ENCODE peak calls at places on chromosomes 4 and X, in four cellular contexts. T, I, K and U are unnamed samples.

GRCh38 chr4:104451573-104451972 is 43.1 kb downstream of the CXXC4 start:
- DNase-seq in T (no peak), K (no peak), I (no peak), U (no peak)

GRCh38 chr4:168408620-168409019 is 71.7 kb downstream of the DDX60L start:
- DNase-seq in K (no peak), T (peak; percentile 98), I (peak; percentile 53), U (no peak)

GRCh38 chr4:99149620-99150019 is 5.5 kb upstream of the ADH4 start:
- DNase-seq in I (no peak), T (no peak), K (no peak), U (no peak)

GRCh38 chrX:72305286-72306084 is at the start of gene CITED1:
- DNase-seq in K (peak; percentile 15), I (no peak), T (no peak), U (peak; percentile 48)

GRCh38 chr4:69748176-69748575 is 12.2 kb downstream of the SULT1B1 start:
- DNase-seq in I (no peak), T (no peak), K (no peak), U (no peak)

GRCh38 chr4:109389367-109390118 is 44.1 kb upstream of the SEC24B start:
- DNase-seq in I (no peak), T (no peak), K (no peak), U (no peak)

GRCh38 chr4:25703731-25704388 is 48.2 kb downstream of the SLC34A2 start:
- DNase-seq in K (no peak), T (peak; percentile 35), I (no peak), U (no peak)

GRCh38 chrX:31099536-31100090 is 27.8 kb upstream of the FTHL17 start:
- DNase-seq in I (no peak), T (no peak), K (no peak), U (no peak)

GRCh38 chr4:20192754-20193521 is 58.8 kb upstream of the SLIT2 start:
- DNase-seq in K (no peak), I (no peak), T (peak; percentile 59), U (no peak)

GRCh38 chrX:30657542-30658238 is 4.5 kb downstream of the GK start:
- DNase-seq in K (no peak), I (no peak), T (peak; percentile 69), U (peak; percentile 52)

GRCh38 chrX:149493567-149494562 is 11.2 kb downstream of the IDS start:
- DNase-seq in I (peak; percentile 18), T (no peak), K (no peak), U (no peak)

GRCh38 chr4:112214397-112215264 is 17.0 kb upstream of the AP1AR start:
- DNase-seq in K (peak; percentile 46), T (peak; percentile 27), I (no peak), U (no peak)

GRCh38 chrX:57674861-57675260 is 5.2 kb downstream of the NLRP2B start:
- DNase-seq in I (no peak), K (no peak), T (no peak), U (no peak)

GRCh38 chrX:12118134-12118533 is 20.1 kb upstream of the FRMPD4 start:
- DNase-seq in I (no peak), K (no peak), T (peak; percentile 35), U (no peak)

GRCh38 chrX:78923198-78924015 is 21.8 kb upstream of the P2RY10 start:
- DNase-seq in T (no peak), I (no peak), K (no peak), U (no peak)

GRCh38 chrX:152824841-152825374 is 5.6 kb downstream of the CETN2 start:
- DNase-seq in I (no peak), K (no peak), T (peak; percentile 41), U (no peak)

GRCh38 chr4:136934601-136935000 is 597.7 kb downstream of the PCDH18 start:
- DNase-seq in T (no peak), I (no peak), K (no peak), U (no peak)

GRCh38 chr4:40912455-40913055 is 162.8 kb downstream of the NSUN7 start:
- DNase-seq in K (no peak), I (no peak), T (peak; percentile 71), U (no peak)

GRCh38 chr4:40909363-40909876 is 159.7 kb downstream of the NSUN7 start:
- DNase-seq in T (peak; percentile 82), I (no peak), K (no peak), U (no peak)

GRCh38 chr4:40910706-40911105 is 161.0 kb downstream of the NSUN7 start:
- DNase-seq in T (peak; percentile 49), I (no peak), K (no peak), U (no peak)

GRCh38 chr4:40908702-40909362 is 159.1 kb downstream of the NSUN7 start:
- DNase-seq in K (peak; percentile 75), T (peak; percentile 76), I (peak; percentile 65), U (peak; percentile 43)

DNA sequence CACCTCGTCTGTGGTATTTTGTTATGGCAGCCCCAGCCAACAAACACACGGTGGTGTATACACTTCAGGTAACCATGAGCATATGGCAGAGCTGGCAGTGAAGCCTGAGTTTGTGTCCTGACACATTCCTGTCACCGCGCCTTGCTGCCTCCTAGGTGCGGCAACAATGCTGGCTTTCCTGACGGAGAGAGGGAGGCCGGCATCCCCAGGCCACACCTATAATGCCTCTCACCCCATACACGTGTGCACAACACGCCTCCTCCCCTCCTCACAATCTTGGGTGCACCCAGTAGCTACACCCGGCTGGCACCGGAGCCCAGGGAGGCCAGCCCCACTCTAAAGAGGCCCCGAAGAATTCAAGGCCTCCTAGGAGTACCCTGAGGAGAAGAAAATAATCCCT is 158.5 kb downstream of the NSUN7 start:
- DNase-seq in K (no peak), I (peak; percentile 10), T (no peak), U (peak; percentile 56)
- H3K4me3 ChIP-seq in K (no peak overlapping the region), I (no peak overlapping the region), T (no peak overlapping the region), U (no peak overlapping the region)

GRCh38 chr4:15149842-15150592 is 147.7 kb downstream of the CPEB2 start:
- DNase-seq in K (peak; percentile 43), I (peak; percentile 46), T (peak; percentile 76), U (no peak)

GRCh38 chr4:15145709-15146108 is 143.4 kb downstream of the CPEB2 start:
- DNase-seq in K (no peak), I (no peak), T (no peak), U (no peak)

GRCh38 chr4:15150636-15151432 is 148.6 kb downstream of the CPEB2 start:
- DNase-seq in I (no peak), T (no peak), K (no peak), U (no peak)

GRCh38 chr4:15149234-15149841 is 147.1 kb downstream of the CPEB2 start:
- DNase-seq in T (peak; percentile 35), K (no peak), I (no peak), U (no peak)

DNA sequence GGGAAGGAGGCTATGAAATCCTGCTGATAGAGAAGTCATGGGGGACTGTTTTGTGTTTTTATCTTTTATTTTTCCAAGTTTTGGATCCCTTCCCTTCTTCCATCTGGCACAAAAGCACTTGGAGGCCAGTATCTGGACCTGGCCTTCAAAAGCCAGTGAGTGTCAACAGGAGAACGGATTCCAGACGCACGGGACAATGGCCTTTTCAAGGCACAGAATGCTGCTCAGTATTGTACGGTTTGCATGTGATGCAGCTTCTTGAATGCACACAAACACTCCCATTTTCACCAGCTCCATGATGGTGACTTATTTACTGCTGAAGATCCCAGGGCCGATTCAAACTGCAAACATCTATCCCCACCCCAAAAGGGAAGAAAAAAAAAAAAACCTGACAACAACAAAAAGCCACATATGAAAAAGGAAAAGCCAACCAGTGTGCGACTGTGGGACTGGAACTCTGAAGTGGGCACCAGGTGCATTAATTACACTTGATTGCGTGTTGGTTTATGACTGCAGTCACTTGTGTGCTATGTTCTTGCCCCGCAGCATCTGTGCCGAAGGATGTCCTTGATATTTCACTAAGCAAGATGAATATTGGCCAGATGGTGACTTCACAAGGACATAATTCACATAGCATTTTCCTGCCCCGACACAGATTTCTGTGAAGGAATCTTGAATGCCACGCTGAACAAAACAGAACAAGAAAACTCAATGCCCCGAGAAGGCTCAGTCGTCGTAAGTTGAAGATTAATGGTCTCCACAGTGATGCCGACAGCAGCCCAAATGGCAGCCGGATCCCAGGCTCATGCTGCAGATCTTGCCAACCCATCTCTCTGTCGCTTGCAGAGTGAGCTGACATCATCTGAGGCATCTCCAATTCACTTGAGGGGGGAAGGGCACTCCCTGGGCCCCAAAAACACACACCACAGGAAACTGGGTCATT is 145.7 kb downstream of the CPEB2 start:
- DNase-seq in K (no peak), I (no peak), T (no peak), U (no peak)
- H3K27ac ChIP-seq in K (peak overlapping the region; percentile 95), I (no peak overlapping the region), T (no peak overlapping the region), U (no peak overlapping the region)

GRCh38 chr4:1721003-1721665 is at the start of the genes TACC3 and TMEM129:
- DNase-seq in T (peak; percentile 87), I (peak; percentile 97), K (peak; percentile 87), U (peak; percentile 97)
- TF ChIP-seq POLR2A in T (peak; percentile 20), I (peak; percentile 28), K (peak; percentile 53), U (peak; percentile 57)

GRCh38 chrX:74536142-74537010 is 78.0 kb downstream of the RLIM start:
- DNase-seq in T (peak; percentile 83), I (peak; percentile 78), K (peak; percentile 30), U (peak; percentile 44)
- H3K4me3 ChIP-seq in T (peak overlapping the region; percentile 38), I (peak overlapping the region; percentile 28), K (peak overlapping the region; percentile 37), U (peak overlapping the region; percentile 50)

GRCh38 chr4:2925496-2925895 is 37.7 kb downstream of the NOP14 start:
- DNase-seq in T (no peak), I (no peak), K (no peak), U (peak; percentile 37)
- H3K27ac ChIP-seq in T (no peak overlapping the region), I (no peak overlapping the region), K (no peak overlapping the region), U (no peak overlapping the region)

GRCh38 chr4:155592568-155593343 is 73.9 kb upstream of the GUCY1A1 start:
- DNase-seq in K (no peak), T (peak; percentile 84), I (no peak), U (no peak)
- TF ChIP-seq POLR2A in K (no peak), T (no peak), I (no peak), U (no peak)